ENCODE peak calls at places on chromosomes 4 and X, in eight cellular contexts. W, I, S, Y, M, T, R and B are unnamed samples.

GRCh38 chr4:41189076-41189475 is 25.3 kb downstream of the APBB2 start:
- DNase-seq in Y (no peak), S (no peak), R (no peak), W (no peak), T (no peak), M (no peak), I (no peak), B (no peak)

GRCh38 chrX:136200466-136200865 is 50.7 kb downstream of the MAP7D3 start:
- DNase-seq in I (no peak), S (no peak), Y (no peak), M (peak; percentile 45), W (no peak), R (peak; percentile 38), T (no peak), B (no peak)

GRCh38 chr4:175054980-175055379 is 136.8 kb downstream of the ADAM29 start:
- DNase-seq in R (no peak), I (no peak), M (no peak), Y (no peak), W (no peak), S (no peak), T (no peak), B (no peak)

GRCh38 chrX:48956728-48957414 is 536 bp downstream of the OTUD5 start:
- DNase-seq in I (no peak), T (no peak), Y (peak; percentile 7), S (no peak), W (no peak), M (no peak), R (no peak), B (peak; percentile 48)

GRCh38 chr4:175411251-175411650 is 400.8 kb downstream of the GPM6A start:
- DNase-seq in T (no peak), I (no peak), Y (no peak), M (no peak), R (peak; percentile 76), W (no peak), S (no peak), B (no peak)

GRCh38 chr4:43587746-43588145 is 695.2 kb downstream of the GRXCR1 start:
- DNase-seq in R (peak; percentile 26), I (no peak), T (no peak), Y (no peak), S (no peak), W (no peak), M (no peak), B (no peak)

GRCh38 chr4:122117743-122118142 is 34.4 kb upstream of the BLTP1 start:
- DNase-seq in M (no peak), R (peak; percentile 55), T (no peak), W (no peak), I (no peak), S (peak; percentile 3), Y (no peak), B (no peak)

GRCh38 chr4:40769266-40769665 is 19.5 kb downstream of the NSUN7 start:
- DNase-seq in M (no peak), S (peak; percentile 4), I (no peak), W (no peak), R (peak; percentile 12), T (no peak), Y (no peak), B (no peak)

GRCh38 chr4:166903408-166903807 is 330.9 kb downstream of the SPOCK3 start:
- DNase-seq in S (no peak), R (no peak), M (no peak), Y (no peak), T (no peak), I (no peak), W (no peak), B (no peak)

GRCh38 chr4:128354205-128354821 is 66.7 kb upstream of the PGRMC2 start:
- DNase-seq in W (no peak), T (peak; percentile 95), S (peak; percentile 82), I (peak; percentile 78), M (no peak), Y (peak; percentile 59), R (peak; percentile 88), B (peak; percentile 60)

GRCh38 chr4:76494243-76494642 is 59.2 kb downstream of the SHROOM3 start:
- DNase-seq in Y (no peak), M (no peak), W (no peak), I (no peak), S (no peak), T (no peak), R (no peak), B (no peak)

GRCh38 chr4:76485450-76485849 is 50.4 kb downstream of the SHROOM3 start:
- DNase-seq in S (no peak), Y (no peak), W (no peak), T (no peak), R (no peak), I (no peak), M (no peak), B (no peak)

GRCh38 chr4:76486588-76487276 is 51.7 kb downstream of the SHROOM3 start:
- DNase-seq in S (no peak), Y (no peak), R (no peak), W (no peak), M (no peak), T (no peak), I (no peak), B (no peak)

GRCh38 chr4:76488905-76489798 is 54.1 kb downstream of the SHROOM3 start:
- DNase-seq in S (no peak), R (no peak), Y (no peak), T (no peak), W (no peak), I (no peak), M (no peak), B (no peak)

GRCh38 chr4:76489799-76490176 is 54.8 kb downstream of the SHROOM3 start:
- DNase-seq in I (no peak), W (no peak), S (no peak), T (no peak), M (no peak), R (no peak), Y (no peak), B (no peak)
- H3K4me3 ChIP-seq in I (no peak overlapping the region), W (no peak overlapping the region), S (no peak overlapping the region), T (no peak overlapping the region), M (no peak overlapping the region), R (no peak overlapping the region), Y (no peak overlapping the region), B (no peak overlapping the region)

GRCh38 chrX:37684918-37685317 is 673 bp upstream of the XK start:
- DNase-seq in M (no peak), I (no peak), S (no peak), W (no peak), Y (no peak), T (no peak), R (no peak), B (no peak)

GRCh38 chrX:37685452-37686347 is at the start of gene XK:
- DNase-seq in R (peak; percentile 6), T (no peak), S (no peak), Y (peak; percentile 54), M (no peak), I (peak; percentile 5), W (no peak), B (peak; percentile 63)

GRCh38 chrX:37686979-37687378 is 1.4 kb downstream of the XK start:
- DNase-seq in M (no peak), S (no peak), T (no peak), I (no peak), R (no peak), W (no peak), Y (no peak), B (no peak)

GRCh38 chrX:37684426-37684825 is 1.2 kb upstream of the XK start:
- DNase-seq in I (no peak), W (no peak), Y (peak; percentile 11), T (no peak), M (no peak), S (no peak), R (no peak), B (no peak)

DNA sequence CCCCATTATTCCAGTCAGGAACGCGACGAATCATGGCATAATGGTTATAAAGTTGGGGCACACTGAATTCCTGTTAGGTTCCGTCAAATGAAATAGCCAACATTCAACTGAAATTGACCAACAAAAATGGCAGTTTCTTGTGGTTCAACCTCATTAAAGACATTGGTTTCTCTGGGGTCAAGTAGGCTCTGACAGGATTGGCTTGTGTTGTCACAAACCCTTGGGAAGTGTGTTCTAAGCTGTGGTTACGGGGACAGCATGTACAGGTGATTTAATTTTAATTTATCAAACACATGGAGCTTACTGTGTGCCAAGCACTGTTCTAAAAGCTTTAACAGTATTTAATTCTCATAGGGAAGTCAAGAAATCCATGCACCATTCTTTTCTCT is 751 bp downstream of the XK start:
- DNase-seq in M (no peak), R (no peak), T (no peak), S (no peak), Y (no peak), I (no peak), W (no peak), B (no peak)
- H3K4me3 ChIP-seq in M (no peak overlapping the region), R (no peak overlapping the region), T (no peak overlapping the region), S (peak overlapping the region; percentile 44), Y (peak overlapping the region; percentile 47), I (no peak overlapping the region), W (peak overlapping the region; percentile 56), B (no peak overlapping the region)

GRCh38 chr4:8404791-8405515 is 35.6 kb downstream of the ACOX3 start:
- DNase-seq in S (no peak), M (peak; percentile 21), I (no peak), W (peak; percentile 68), Y (no peak), R (no peak), T (no peak), B (no peak)

GRCh38 chr4:8403981-8404380 is 36.5 kb downstream of the ACOX3 start:
- DNase-seq in W (peak; percentile 76), R (no peak), Y (peak; percentile 61), I (no peak), T (no peak), M (no peak), S (no peak), B (no peak)

GRCh38 chr4:8407316-8407715 is 33.2 kb downstream of the ACOX3 start:
- DNase-seq in T (no peak), W (no peak), Y (no peak), M (no peak), I (no peak), R (no peak), S (no peak), B (no peak)

GRCh38 chr4:8403173-8403753 is 37.3 kb downstream of the ACOX3 start:
- DNase-seq in Y (peak; percentile 92), S (no peak), W (peak; percentile 91), M (peak; percentile 70), I (peak; percentile 77), R (peak; percentile 86), T (no peak), B (peak; percentile 83)

DNA sequence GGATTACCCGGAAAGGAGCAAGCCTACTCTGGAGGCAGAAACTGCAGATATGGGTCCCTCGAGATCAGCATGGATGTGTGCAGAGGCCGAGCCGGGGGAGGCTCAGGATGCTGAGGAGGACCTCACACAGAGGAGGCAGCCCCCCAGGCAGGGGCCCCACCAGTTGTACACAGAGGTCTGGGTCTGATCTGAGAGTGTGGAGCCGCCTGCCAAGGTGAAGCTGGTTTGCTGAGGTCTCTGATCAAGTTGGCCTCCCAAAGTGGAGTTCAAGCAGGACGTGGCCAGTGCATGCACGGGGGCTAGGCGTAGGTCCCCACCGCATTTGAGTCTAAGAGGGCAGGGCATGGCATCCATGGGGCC is 35.0 kb downstream of the ACOX3 start:
- DNase-seq in Y (no peak), R (no peak), I (no peak), W (no peak), S (no peak), M (peak; percentile 4), T (no peak), B (no peak)
- H3K4me3 ChIP-seq in Y (no peak overlapping the region), R (no peak overlapping the region), I (no peak overlapping the region), W (no peak overlapping the region), S (no peak overlapping the region), M (no peak overlapping the region), T (no peak overlapping the region), B (no peak overlapping the region)

DNA sequence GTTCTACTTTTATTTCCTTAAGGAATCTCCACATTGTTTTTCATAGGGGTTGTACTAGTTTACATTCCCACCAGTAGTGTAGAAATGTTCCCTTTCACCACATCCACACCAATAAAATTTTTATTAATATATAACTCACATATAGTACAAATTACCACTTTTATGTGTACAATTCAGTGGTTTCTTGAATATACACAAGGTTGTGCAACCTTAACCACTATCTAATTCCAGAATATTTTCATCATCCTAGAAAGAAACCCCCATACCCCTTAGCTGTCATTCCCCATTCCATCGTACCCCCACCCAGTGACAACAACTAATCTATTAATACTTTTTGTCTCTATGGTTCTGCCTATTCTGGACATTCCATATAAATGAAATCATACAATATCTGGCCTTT is 108.3 kb upstream of the USP9X start:
- DNase-seq in T (no peak), Y (no peak), I (no peak), M (no peak), S (no peak), R (no peak), W (no peak), B (no peak)
- H3K4me3 ChIP-seq in T (no peak overlapping the region), Y (no peak overlapping the region), I (no peak overlapping the region), M (no peak overlapping the region), S (no peak overlapping the region), R (no peak overlapping the region), W (no peak overlapping the region), B (no peak overlapping the region)